ENCODE peak calls at places on chromosomes 12 and 14, in four cellular contexts. Z, T, W and S are unnamed samples.

GRCh38 chr14:27243360-27243759 is 645.5 kb upstream of the NOVA1 start:
- DNase-seq in Z (no peak), T (peak; percentile 45), W (no peak), S (no peak)

GRCh38 chr12:34296143-34297041 is 274.1 kb downstream of the ALG10 start:
- DNase-seq in Z (no peak), T (no peak), W (peak; percentile 2), S (no peak)

GRCh38 chr14:104747876-104748275 is 5.1 kb upstream of the SIVA1 start:
- DNase-seq in Z (no peak), T (no peak), W (no peak), S (no peak)

GRCh38 chr12:106582661-106583577 is at the start of gene RFX4:
- DNase-seq in Z (no peak), T (no peak), W (no peak), S (no peak)

GRCh38 chr12:79411791-79412190 is 279.0 kb downstream of the PAWR start:
- DNase-seq in Z (no peak), T (no peak), W (no peak), S (no peak)

GRCh38 chr14:81453166-81453766 is 53.1 kb upstream of the STON2 start:
- DNase-seq in Z (peak; percentile 70), T (peak; percentile 73), W (peak; percentile 68), S (peak; percentile 42)

GRCh38 chr14:95258754-95259593 is 60.7 kb downstream of the CLMN start:
- DNase-seq in Z (peak; percentile 24), T (peak; percentile 69), W (no peak), S (no peak)

GRCh38 chr14:49417790-49418189 is 168.4 kb downstream of the RPS29 start:
- DNase-seq in Z (no peak), T (no peak), W (no peak), S (no peak)

GRCh38 chr12:131713349-131713748 is 2.5 kb downstream of the SFSWAP start:
- DNase-seq in Z (no peak), T (no peak), W (no peak), S (no peak)

GRCh38 chr12:23611320-23611719 is 338.1 kb downstream of the SOX5 start:
- DNase-seq in Z (peak; percentile 31), T (peak; percentile 47), W (no peak), S (no peak)

GRCh38 chr12:94615284-94616216 is 34.8 kb downstream of the TMCC3 start:
- DNase-seq in Z (peak; percentile 55), T (peak; percentile 69), W (peak; percentile 20), S (no peak)

GRCh38 chr14:80475074-80475473 is 263.8 kb upstream of the DIO2 start:
- DNase-seq in Z (no peak), T (peak; percentile 45), W (no peak), S (no peak)

GRCh38 chr12:109276160-109276559 is 32.9 kb downstream of the FOXN4 start:
- DNase-seq in Z (no peak), T (no peak), W (no peak), S (no peak)

GRCh38 chr12:20946732-20947131 is 136.2 kb downstream of the SLCO1B3 start:
- DNase-seq in Z (peak; percentile 0), T (peak; percentile 16), W (peak; percentile 53), S (peak; percentile 2)

GRCh38 chr12:62806893-62807292 is 128.1 kb downstream of the PPM1H start:
- DNase-seq in Z (no peak), T (no peak), W (no peak), S (no peak)

GRCh38 chr12:3115078-3115477 is 37.9 kb downstream of the TSPAN9 start:
- DNase-seq in Z (no peak), T (no peak), W (no peak), S (no peak)

GRCh38 chr12:45051490-45052105 is 699 bp upstream of the DBX2 start:
- DNase-seq in Z (peak; percentile 33), T (peak; percentile 31), W (no peak), S (peak; percentile 2)

GRCh38 chr12:112537710-112538396 is 119.1 kb downstream of the PTPN11 start:
- DNase-seq in Z (peak; percentile 17), T (no peak), W (no peak), S (no peak)

GRCh38 chr14:99450266-99450665 is 30.4 kb downstream of the SETD3 start:
- DNase-seq in Z (no peak), T (no peak), W (no peak), S (no peak)

GRCh38 chr12:52879394-52880351 is 25.2 kb downstream of the KRT8 start:
- DNase-seq in Z (peak; percentile 93), T (peak; percentile 91), W (peak; percentile 91), S (peak; percentile 74)
- H3K4me3 ChIP-seq in Z (no peak overlapping the region), T (peak overlapping the region; percentile 21), W (peak overlapping the region; percentile 22), S (no peak overlapping the region)

GRCh38 chr12:31645944-31646343 is 13.5 kb upstream of the ETFBKMT start:
- DNase-seq in Z (no peak), T (no peak), W (no peak), S (no peak)

GRCh38 chr12:31647106-31647505 is 12.4 kb upstream of the ETFBKMT start:
- DNase-seq in Z (no peak), T (no peak), W (peak; percentile 33), S (no peak)

GRCh38 chr12:31644536-31644935 is 15.0 kb upstream of the ETFBKMT start:
- DNase-seq in Z (no peak), T (no peak), W (no peak), S (no peak)

DNA sequence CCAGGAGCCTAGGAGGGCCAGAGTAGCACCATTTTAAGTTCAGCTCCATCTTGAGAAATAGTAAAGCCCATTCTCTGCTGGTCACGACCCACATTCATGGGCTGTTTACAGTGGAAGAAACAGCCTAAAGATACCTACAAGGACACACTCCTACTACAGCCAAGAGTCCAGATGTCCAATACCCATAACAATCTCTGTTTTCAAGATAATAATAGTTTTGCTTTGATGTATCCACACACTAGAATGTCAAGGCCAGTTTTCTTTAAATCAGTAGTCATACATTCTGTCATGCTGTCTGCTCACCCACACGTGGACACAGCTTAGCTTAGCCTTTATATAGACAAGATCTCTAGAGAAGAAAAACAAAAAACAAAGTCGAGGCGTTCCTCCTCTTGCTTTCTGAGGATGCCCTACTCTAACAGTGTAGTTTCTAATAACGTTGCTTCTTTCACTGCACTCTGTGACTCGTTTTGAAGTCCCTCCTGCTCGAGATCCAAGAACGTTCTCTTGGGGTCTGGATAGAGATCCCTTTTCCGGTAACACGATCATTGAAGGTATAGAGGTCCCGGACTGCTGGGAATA is 17.9 kb upstream of the ETFBKMT start:
- DNase-seq in Z (no peak), T (no peak), W (no peak), S (no peak)
- TF ChIP-seq CTCF in Z (no peak), T (no peak), W (no peak), S (no peak)

DNA sequence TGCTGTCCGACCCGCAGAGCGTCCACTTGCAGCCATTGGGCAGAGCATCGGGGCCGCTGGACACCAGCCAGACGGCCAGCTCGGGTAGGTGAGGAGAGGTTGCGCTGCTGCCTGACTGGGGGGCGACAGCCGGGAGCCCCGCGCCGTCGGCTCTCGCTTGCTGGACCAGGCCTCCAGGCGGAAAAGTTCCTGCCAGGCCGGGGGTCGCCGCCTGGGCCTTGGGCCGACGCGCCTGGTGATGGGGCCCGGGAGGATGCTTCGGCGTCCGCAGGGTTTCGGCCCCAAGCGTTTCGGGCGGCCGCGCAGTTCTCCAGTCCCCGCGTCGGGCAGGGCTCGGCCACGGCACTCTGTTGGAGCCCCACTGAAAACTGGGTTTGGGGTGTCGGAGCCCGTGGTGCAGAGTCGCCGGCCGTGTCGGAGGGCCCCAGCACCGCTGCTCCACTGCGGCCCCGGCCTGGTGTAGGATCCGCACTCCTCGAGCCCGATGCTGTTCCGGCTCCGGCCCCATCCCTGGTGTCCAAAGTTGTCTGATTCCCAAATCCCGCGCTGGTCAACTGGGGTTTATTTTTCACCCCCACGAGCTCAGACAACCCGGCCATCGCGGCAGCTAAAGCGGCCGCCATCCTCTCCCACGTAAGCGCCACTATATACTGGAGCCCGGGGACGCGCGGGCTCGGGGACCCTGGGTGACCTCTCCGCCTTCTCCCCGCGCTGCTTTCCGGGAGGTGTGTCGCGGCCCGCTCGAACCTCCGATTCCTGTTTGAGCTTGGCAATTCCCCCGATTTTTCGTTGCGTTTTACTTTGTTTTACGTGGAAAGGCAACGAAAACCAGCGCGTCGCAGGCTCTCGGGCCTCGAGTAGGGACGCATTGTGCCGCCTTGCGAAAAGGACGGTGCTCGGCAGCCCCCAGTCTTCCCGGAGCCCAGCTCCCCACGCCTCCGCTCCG is 872 bp downstream of the VSX2 start:
- DNase-seq in Z (no peak), T (no peak), W (no peak), S (no peak)
- H3K4me3 ChIP-seq in Z (peak overlapping the region; percentile 14), T (no peak overlapping the region), W (no peak overlapping the region), S (no peak overlapping the region)

GRCh38 chr14:23568021-23568599 is 519 bp upstream of the AP1G2 start:
- DNase-seq in Z (no peak), T (no peak), W (no peak), S (no peak)

GRCh38 chr14:23567186-23568020 is at the start of gene AP1G2:
- DNase-seq in Z (peak; percentile 86), T (peak; percentile 50), W (peak; percentile 85), S (no peak)

GRCh38 chr14:23565626-23566025 is 2.0 kb downstream of the AP1G2 start:
- DNase-seq in Z (no peak), T (no peak), W (no peak), S (no peak)

GRCh38 chr14:23566112-23566781 is 1.3 kb downstream of the AP1G2 start:
- DNase-seq in Z (no peak), T (no peak), W (no peak), S (no peak)

DNA sequence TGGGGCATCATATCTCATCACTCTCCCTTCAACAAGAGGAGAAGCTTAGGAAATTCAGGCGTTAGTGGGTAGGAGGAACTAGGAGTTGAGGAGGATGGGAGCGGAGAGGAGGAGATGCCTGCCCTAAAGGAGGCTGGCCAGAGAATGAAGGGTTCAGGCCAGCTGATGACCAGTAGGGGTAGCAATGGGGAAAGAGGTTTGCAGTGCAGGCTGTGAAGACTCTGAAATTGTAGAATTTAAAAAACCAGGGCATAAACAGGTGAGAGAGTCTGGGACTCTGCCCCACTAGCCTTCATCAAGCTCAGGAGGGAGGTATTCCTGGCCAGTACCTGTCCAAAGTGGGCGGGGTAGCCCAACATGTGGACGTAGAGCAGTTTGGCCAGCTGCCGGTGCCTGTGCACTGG is 807 bp downstream of the AP1G2 start:
- DNase-seq in Z (peak; percentile 45), T (no peak), W (no peak), S (no peak)
- TF ChIP-seq CTCF in Z (peak; percentile 35), T (peak; percentile 33), W (peak; percentile 19), S (peak; percentile 39)

DNA sequence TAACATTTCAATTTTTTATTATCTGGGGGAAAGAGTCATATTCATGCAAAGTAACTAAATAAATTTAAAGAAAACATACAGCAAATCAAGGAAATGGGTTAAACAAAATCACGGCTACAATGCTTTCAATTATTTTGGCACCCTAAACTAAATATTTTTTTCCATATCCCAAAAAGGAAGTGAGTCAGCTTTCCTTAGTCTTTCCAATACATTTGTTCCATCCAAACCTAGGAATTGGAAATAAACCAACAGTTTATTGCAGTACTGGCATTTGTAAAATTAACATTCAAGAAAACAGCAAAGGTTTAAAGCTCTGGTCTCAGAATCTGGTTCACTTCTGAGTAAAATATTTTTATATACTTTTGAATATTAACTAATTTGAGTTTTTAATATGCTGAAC is 89.2 kb downstream of the BCL2L14 start:
- DNase-seq in Z (peak; percentile 68), T (peak; percentile 60), W (no peak), S (peak; percentile 62)
- H3K4me3 ChIP-seq in Z (no peak overlapping the region), T (no peak overlapping the region), W (no peak overlapping the region), S (no peak overlapping the region)

DNA sequence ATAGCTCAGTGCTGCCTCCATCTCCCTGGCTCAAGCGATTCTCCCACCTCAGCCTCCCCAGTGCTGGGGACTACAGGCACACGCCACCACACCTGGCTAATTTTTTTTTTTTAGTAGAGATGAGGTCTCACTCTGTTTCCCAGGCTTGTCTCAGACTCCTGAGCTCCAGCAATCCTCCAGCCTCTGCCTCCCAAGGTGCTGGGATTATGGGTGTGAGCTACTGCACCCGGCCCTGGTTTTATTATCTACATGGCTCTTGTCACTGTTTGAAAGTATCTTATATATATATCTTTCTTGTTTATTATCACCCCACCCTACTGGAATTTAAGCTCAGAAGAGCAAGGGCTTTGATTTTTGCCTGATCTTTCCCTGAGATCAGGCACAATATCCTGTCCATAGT is 7.6 kb upstream of the TMED10 start:
- DNase-seq in Z (no peak), T (no peak), W (no peak), S (no peak)
- TF ChIP-seq CTCF in Z (no peak), T (no peak), W (no peak), S (no peak)

GRCh38 chr12:42283739-42284138 is 42.2 kb downstream of the ZCRB1 start:
- DNase-seq in Z (no peak), T (no peak), W (no peak), S (no peak)
- H3K4me3 ChIP-seq in Z (no peak overlapping the region), T (no peak overlapping the region), W (no peak overlapping the region), S (no peak overlapping the region)